ENCODE peak calls at places on chromosomes 5 and 9, in seven cellular contexts. C is sigmoid colon; L is mucosa of descending colon; G is stomach; B is CD4-positive, alpha-beta memory T cell; U is lower lobe of right lung; D is uterus. O is an unnamed sample. For H3K4me1, the result is how much of the 10 kb centered on the place peaks cover.

GRCh38 chr5:65926893-65927292 is 518 bp downstream of the ERBIN start:
- DNase-seq in C (no peak), L (no peak), G (no peak), B (no peak), U (no peak), D (no peak), O (peak)

GRCh38 chr5:89729623-89730390 is 679.7 kb downstream of the CETN3 start:
- DNase-seq in C (no peak), L (no peak), G (no peak), B (no peak), U (no peak), D (no peak), O (peak)

GRCh38 chr9:22136446-22137140 is 127.5 kb upstream of the CDKN2B start:
- DNase-seq in C (no peak), L (no peak), G (no peak), B (no peak), U (no peak), D (no peak), O (no peak)

GRCh38 chr5:75050415-75050814 is 1.9 kb downstream of the GCNT4 start:
- DNase-seq in C (no peak), L (no peak), G (no peak), B (no peak), U (no peak), D (no peak), O (peak)

GRCh38 chr5:123951204-123951977 is 439.4 kb downstream of the CSNK1G3 start:
- DNase-seq in C (no peak), L (no peak), G (no peak), B (no peak), U (no peak), D (no peak), O (peak)

GRCh38 chr5:178895615-178896571 is at the start of gene ZFP2:
- DNase-seq in C (peak), L (peak), G (peak), B (peak), U (peak), D (peak), O (peak)

GRCh38 chr5:96279796-96280542 is 153.1 kb downstream of the PCSK1 start:
- DNase-seq in C (no peak), L (no peak), G (no peak), B (no peak), U (no peak), D (no peak), O (peak)

GRCh38 chr5:110096419-110096818 is 406.7 kb downstream of the MAN2A1 start:
- DNase-seq in C (no peak), L (no peak), G (no peak), B (no peak), U (no peak), D (no peak), O (no peak)

GRCh38 chr5:123916331-123917121 is 404.5 kb downstream of the CSNK1G3 start:
- DNase-seq in C (no peak), L (no peak), G (no peak), B (no peak), U (no peak), D (no peak), O (peak)

GRCh38 chr5:142125378-142125777 is 16.8 kb downstream of the NDFIP1 start:
- DNase-seq in C (no peak), L (no peak), G (no peak), B (no peak), U (no peak), D (no peak), O (no peak)

GRCh38 chr9:110443878-110444245 is 106.2 kb upstream of the TXNDC8 start:
- DNase-seq in C (no peak), L (no peak), G (no peak), B (no peak), U (no peak), D (no peak), O (no peak)

GRCh38 chr9:93028448-93029006 is 30.0 kb upstream of the SUSD3 start:
- DNase-seq in C (no peak), L (no peak), G (no peak), B (peak), U (no peak), D (no peak), O (no peak)

GRCh38 chr5:95725071-95725820 is 5.9 kb upstream of the RHOBTB3 start:
- DNase-seq in C (no peak), L (no peak), G (no peak), B (no peak), U (no peak), D (no peak), O (no peak)

GRCh38 chr9:81588148-81588874 is 101.0 kb downstream of the TLE1 start:
- DNase-seq in C (peak), L (no peak), G (peak), B (no peak), U (peak), D (peak), O (no peak)

GRCh38 chr5:159059722-159060121 is 40.0 kb downstream of the EBF1 start:
- DNase-seq in C (no peak), L (no peak), G (no peak), B (no peak), U (no peak), D (no peak), O (peak)

GRCh38 chr5:82591021-82591515 is 312.9 kb upstream of the RPS23 start:
- DNase-seq in C (no peak), L (no peak), G (no peak), B (no peak), U (no peak), D (no peak), O (no peak)

GRCh38 chr9:7173139-7173538 is 415.4 kb downstream of the KDM4C start:
- DNase-seq in C (no peak), L (no peak), G (no peak), B (no peak), U (no peak), D (no peak), O (no peak)

GRCh38 chr9:134343637-134344036 is 17.4 kb downstream of the RXRA start:
- DNase-seq in C (peak), L (no peak), G (no peak), B (no peak), U (peak), D (no peak), O (no peak)
- H3K4me1 ChIP-seq in C (half or more), L (half or more), G (half or more), B (under half), U (half or more), D (under half), O (under half)

GRCh38 chr5:177504086-177505056 is 5.3 kb downstream of the DOK3 start:
- DNase-seq in C (no peak), L (no peak), G (no peak), B (no peak), U (no peak), D (no peak), O (no peak)

GRCh38 chr5:177503351-177504085 is 6.1 kb downstream of the DOK3 start:
- DNase-seq in C (no peak), L (no peak), G (no peak), B (no peak), U (no peak), D (no peak), O (no peak)

GRCh38 chr5:177500685-177501522 is 3.5 kb upstream of the PDLIM7 start:
- DNase-seq in C (peak), L (peak), G (peak), B (peak), U (peak), D (peak), O (peak)

GRCh38 chr5:177501874-177502678 is 4.7 kb upstream of the PDLIM7 start:
- DNase-seq in C (no peak), L (no peak), G (no peak), B (no peak), U (no peak), D (no peak), O (no peak)

GRCh38 chr5:177502886-177503285 is 5.5 kb upstream of the PDLIM7 start:
- DNase-seq in C (no peak), L (no peak), G (no peak), B (no peak), U (no peak), D (no peak), O (no peak)
- H3K4me1 ChIP-seq in C (under half), L (under half), G (under half), B (under half), U (under half), D (under half), O (under half)

GRCh38 chr5:133844836-133845235 is 123.6 kb downstream of the C5orf15 start:
- DNase-seq in C (no peak), L (no peak), G (no peak), B (no peak), U (no peak), D (no peak), O (no peak)
- H3K4me1 ChIP-seq in C (under half), L (under half), G (under half), B (under half), U (under half), D (under half), O (half or more)

GRCh38 chr9:137221477-137222111 is 446 bp downstream of the RNF208 start:
- DNase-seq in C (no peak), L (no peak), G (no peak), B (no peak), U (no peak), D (no peak), O (no peak)
- H3K4me1 ChIP-seq in C (under half), L (under half), G (half or more), B (under half), U (under half), D (under half), O (under half)

DNA sequence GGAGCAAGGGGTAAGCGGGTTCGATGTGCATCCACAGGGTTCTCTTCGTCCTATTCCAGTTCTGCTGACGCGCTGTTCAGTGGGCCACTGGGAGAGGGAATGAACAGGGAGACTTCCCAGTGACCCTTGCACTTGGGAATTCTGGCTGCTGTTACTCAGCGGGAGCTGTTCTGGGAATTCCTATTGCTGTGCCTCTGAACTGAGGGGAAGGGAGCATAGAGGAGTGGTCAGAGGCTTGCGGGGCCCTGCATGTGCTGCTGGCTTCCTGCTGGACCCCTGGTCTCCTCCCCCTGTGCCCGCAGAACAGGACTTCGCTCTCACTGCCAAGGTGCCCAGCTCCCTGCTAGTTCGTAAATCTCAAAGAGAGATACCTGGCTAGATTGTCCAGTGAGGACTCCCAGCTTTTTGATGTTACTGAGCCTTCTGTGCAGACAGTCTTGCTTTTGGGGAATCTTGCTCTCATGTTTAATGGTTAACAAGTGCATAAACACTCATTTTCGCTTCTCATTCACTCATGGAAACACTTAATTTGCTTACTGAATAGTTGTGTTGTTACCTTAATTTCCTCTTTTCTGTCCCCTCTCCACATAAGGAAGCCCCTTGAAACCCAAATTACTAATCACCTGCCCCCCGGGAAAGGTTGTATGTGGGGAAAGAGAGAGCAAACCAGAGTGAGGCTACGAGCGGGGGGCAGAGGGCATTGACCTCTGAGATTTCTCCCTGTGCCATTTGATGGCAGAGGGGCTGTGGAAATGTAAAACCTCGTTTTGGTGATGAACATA is 5.9 kb downstream of the TRIO start:
- DNase-seq in C (no peak), L (no peak), G (no peak), B (no peak), U (no peak), D (no peak), O (no peak)
- H3K4me1 ChIP-seq in C (half or more), L (half or more), G (half or more), B (under half), U (half or more), D (under half), O (under half)

DNA sequence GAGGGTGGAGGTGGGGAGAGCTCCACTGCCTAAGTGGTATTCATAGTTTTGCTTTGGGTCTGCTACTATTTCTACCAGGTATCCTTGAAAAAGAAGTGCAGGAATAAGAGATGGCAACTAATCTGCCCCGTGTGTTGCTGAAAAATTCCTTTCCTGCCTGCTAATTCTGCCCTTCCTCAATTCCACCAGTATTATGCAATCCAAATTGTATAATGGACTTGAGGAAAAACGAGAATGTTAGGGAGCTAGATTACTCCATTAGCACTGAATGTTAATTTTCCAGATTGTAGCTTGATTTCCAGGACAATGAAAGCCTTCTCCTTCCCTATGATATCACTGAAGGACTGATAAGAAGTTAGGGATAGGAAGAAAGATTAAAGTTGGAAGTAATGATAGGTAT is 16.9 kb downstream of the ADAM19 start:
- DNase-seq in C (no peak), L (no peak), G (no peak), B (no peak), U (no peak), D (no peak), O (no peak)
- H3K4me1 ChIP-seq in C (half or more), L (under half), G (half or more), B (half or more), U (half or more), D (under half), O (under half)

DNA sequence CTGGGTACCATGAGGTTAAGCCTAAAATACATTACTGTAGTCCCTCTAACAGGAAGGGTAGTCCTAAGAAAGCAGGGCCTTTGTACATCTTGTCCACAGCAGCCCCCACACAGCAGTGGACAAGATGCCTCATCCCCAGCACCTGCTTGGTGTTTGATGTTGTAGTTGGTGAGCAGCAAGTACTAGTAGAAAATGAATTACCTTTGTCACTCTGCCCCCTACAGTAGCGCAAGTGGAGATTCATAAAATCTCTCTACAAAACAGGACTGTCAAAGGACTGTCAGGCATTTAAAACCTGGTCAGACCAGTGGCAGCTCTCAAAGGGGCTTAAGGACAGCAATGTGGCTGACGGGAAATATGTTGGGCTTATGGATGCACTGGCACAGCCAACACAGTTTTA is 122.5 kb downstream of the TMEM174 start:
- DNase-seq in C (no peak), L (no peak), G (no peak), B (no peak), U (no peak), D (no peak), O (no peak)
- H3K4me1 ChIP-seq in C (under half), L (under half), G (under half), B (under half), U (under half), D (under half), O (under half)

GRCh38 chr5:151158287-151158661 is 695 bp upstream of the ANXA6 start:
- DNase-seq in C (no peak), L (no peak), G (no peak), B (no peak), U (no peak), D (peak), O (peak)

GRCh38 chr5:151157426-151158286 is at the start of gene ANXA6:
- DNase-seq in C (peak), L (peak), G (peak), B (peak), U (peak), D (peak), O (peak)

GRCh38 chr5:151155777-151156731 is 1.5 kb downstream of the ANXA6 start:
- DNase-seq in C (peak), L (peak), G (no peak), B (no peak), U (no peak), D (peak), O (peak)

GRCh38 chr5:151155149-151155776 is 2.3 kb downstream of the ANXA6 start:
- DNase-seq in C (no peak), L (peak), G (no peak), B (peak), U (no peak), D (no peak), O (no peak)

DNA sequence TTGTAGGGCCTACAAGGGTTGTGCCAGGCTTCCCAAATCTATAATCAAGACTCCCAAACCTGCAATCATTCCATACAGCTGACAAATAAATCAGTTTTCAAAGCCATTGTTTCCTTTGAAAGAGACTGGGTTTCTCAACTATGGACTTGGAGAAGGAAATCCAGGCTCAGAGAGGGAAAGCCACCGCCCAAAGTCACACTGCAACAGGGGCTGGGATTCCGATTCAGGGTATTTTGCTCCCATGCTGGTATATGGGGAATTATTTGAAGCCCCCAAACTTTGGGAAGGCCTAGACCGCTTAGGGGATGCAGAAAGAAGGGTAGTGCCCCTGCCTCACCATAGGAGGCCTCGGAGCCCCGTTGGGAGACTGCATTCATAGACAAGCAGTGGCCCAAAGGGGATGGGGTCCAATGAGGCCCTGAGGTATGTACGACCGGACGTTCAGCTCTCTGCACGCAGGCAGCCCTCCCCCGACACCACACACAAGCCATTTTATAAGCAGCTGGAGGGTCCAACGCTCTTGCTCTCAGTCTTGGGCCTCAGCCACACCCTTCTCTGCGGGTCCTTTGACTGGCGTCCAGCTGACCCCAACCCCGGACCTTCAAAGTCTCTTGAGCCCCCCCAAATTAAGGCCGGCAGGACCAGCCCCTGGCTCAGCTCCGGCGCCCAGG is 712 bp downstream of the ANXA6 start:
- DNase-seq in C (peak), L (peak), G (no peak), B (no peak), U (no peak), D (peak), O (peak)
- H3K4me1 ChIP-seq in C (half or more), L (under half), G (half or more), B (half or more), U (under half), D (under half), O (under half)

DNA sequence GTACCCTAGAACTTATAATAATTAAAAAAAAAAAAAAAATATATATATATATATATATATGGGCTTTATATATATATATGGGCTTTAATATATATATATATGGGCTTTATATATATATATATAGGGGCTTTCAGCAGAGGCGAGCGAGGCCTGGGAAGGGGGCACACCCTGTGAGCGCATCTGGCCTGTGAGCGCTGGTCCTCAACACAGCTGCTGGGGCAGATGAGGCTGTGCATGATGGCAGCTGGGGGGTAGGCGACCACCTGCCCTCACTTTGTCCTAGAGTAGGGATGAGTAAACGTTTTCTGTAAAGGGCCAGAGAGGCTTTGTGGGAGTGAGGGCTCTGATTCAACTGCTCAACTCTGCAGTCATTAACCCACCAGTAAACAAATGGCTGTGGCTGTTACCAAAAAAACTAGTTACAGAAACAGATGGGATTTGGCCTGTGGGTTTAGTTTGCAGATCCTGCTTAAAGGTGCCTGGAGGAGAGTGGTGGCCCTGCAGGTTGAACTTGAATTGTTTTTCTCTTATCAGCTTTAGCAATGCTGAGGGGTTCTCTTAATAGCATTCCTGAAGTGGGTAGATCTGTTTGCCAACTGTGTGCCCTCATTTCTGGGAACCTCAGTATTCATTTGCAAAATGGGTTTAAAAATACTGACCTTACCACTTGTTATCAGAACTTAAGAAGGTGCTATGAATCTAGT is 88.1 kb upstream of the EPB41L4B start:
- DNase-seq in C (no peak), L (no peak), G (no peak), B (no peak), U (no peak), D (no peak), O (peak)
- H3K4me1 ChIP-seq in C (under half), L (under half), G (under half), B (under half), U (under half), D (under half), O (under half)

GRCh38 chr9:73154760-73155159 is 3.1 kb downstream of the ANXA1 start:
- DNase-seq in C (no peak), L (no peak), G (no peak), B (peak), U (no peak), D (no peak), O (no peak)

GRCh38 chr9:73152953-73153352 is 1.3 kb downstream of the ANXA1 start:
- DNase-seq in C (no peak), L (no peak), G (no peak), B (no peak), U (no peak), D (no peak), O (no peak)

GRCh38 chr9:73154271-73154670 is 2.6 kb downstream of the ANXA1 start:
- DNase-seq in C (no peak), L (no peak), G (no peak), B (peak), U (no peak), D (no peak), O (no peak)

GRCh38 chr9:73152445-73152844 is 780 bp downstream of the ANXA1 start:
- DNase-seq in C (no peak), L (no peak), G (no peak), B (no peak), U (no peak), D (no peak), O (no peak)

GRCh38 chr9:73153793-73154227 is 2.1 kb downstream of the ANXA1 start:
- DNase-seq in C (no peak), L (no peak), G (no peak), B (no peak), U (no peak), D (no peak), O (no peak)
- H3K4me1 ChIP-seq in C (half or more), L (under half), G (under half), B (half or more), U (half or more), D (under half), O (under half)

O was measured in SJCRH30.